ENCODE peak calls at places on chromosome 16, in five cellular contexts. N, J, G, M and F are unnamed samples.
A peak's percentile ranks its signal among the peaks of the same experiment; 100 is the strongest.

GRCh38 chr16:26963109-26963508 is 103.6 kb upstream of the C16orf82 start:
- DNase-seq in J (peak; percentile 14), M (no peak), N (no peak), G (peak; percentile 75), F (peak; percentile 51)

GRCh38 chr16:51816929-51817328 is 665.9 kb upstream of the SALL1 start:
- DNase-seq in J (peak; percentile 23), M (no peak), G (no peak), N (no peak), F (no peak)

GRCh38 chr16:53014287-53014686 is 38.4 kb downstream of the CHD9NB start:
- DNase-seq in G (no peak), N (no peak), M (no peak), J (no peak), F (no peak)

GRCh38 chr16:83404261-83404660 is 403.5 kb upstream of the HSBP1 start:
- DNase-seq in N (no peak), G (no peak), J (no peak), M (no peak), F (no peak)

GRCh38 chr16:74029122-74029805 is 267.4 kb upstream of the PSMD7 start:
- DNase-seq in G (no peak), J (no peak), N (no peak), M (no peak), F (no peak)

GRCh38 chr16:66226762-66227161 is 139.7 kb upstream of the CDH5 start:
- DNase-seq in G (no peak), J (no peak), M (no peak), N (no peak), F (no peak)

GRCh38 chr16:56347670-56348069 is 77.7 kb downstream of the AMFR start:
- DNase-seq in J (no peak), N (no peak), G (no peak), M (no peak), F (no peak)

GRCh38 chr16:86919531-86920305 is 341.4 kb downstream of the FOXL1 start:
- DNase-seq in G (no peak), N (no peak), J (no peak), M (no peak), F (no peak)

GRCh38 chr16:9033125-9033830 is 58.2 kb upstream of the HAPSTR1 start:
- DNase-seq in G (peak; percentile 68), N (no peak), J (peak; percentile 78), M (no peak), F (peak; percentile 27)

GRCh38 chr16:31167315-31167714 is 12.6 kb upstream of the FUS start:
- DNase-seq in J (no peak), M (no peak), N (no peak), G (no peak), F (no peak)
- TF ChIP-seq CTCF in J (no peak), M (no peak), N (no peak), G (no peak), F (no peak)

GRCh38 chr16:4377573-4378146 is 6.0 kb downstream of the VASN start:
- DNase-seq in J (no peak), G (no peak), N (no peak), M (no peak), F (no peak)
- TF ChIP-seq CTCF in J (no peak), G (peak; percentile 58), N (peak; percentile 6), M (peak; percentile 7), F (no peak)

GRCh38 chr16:67662653-67663010 is 1.9 kb downstream of the PARD6A start:
- DNase-seq in M (no peak), G (no peak), N (no peak), J (no peak), F (no peak)

GRCh38 chr16:67664258-67664657 is 2.3 kb downstream of the ENKD1 start:
- DNase-seq in N (no peak), G (no peak), M (no peak), J (no peak), F (no peak)

GRCh38 chr16:67664871-67665270 is 1.7 kb downstream of the ENKD1 start:
- DNase-seq in J (no peak), M (no peak), N (no peak), G (no peak), F (no peak)

GRCh38 chr16:67663151-67663876 is 2.6 kb downstream of the PARD6A start:
- DNase-seq in G (peak; percentile 79), M (no peak), J (no peak), N (no peak), F (peak; percentile 69)

GRCh38 chr16:67663877-67664222 is 2.7 kb downstream of the ENKD1 start:
- DNase-seq in J (no peak), M (no peak), N (no peak), G (no peak), F (no peak)
- TF ChIP-seq CTCF in J (no peak), M (no peak), N (no peak), G (no peak), F (peak; percentile 12)

DNA sequence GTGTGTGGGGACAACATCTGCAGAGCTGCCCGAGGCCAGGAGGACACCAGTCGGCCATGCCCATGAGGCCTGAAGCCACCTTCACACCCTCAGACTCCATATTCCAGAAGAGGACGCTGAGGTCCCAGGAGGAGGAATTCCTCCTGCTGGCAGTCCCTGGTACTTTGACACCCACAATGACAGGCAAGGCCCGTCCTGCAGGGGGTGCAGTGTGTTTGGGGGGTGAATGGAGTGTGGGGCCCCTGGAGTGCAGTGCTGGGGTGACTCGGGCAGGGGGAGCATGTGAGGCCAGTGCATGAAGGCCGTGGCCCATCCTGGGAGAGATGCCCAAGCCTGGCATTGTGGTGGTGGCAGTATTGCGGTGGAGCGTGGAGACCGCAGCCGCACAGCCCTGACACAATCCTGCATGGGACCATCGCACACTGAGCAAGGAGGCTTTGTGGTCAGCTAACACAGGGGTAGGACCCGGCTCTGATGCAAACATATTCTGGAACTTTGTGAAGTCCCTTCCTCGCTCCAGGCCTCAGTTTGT is 52.2 kb downstream of the ZDHHC7 start:
- DNase-seq in N (no peak), M (no peak), G (no peak), J (no peak), F (no peak)
- TF ChIP-seq CTCF in N (no peak), M (peak; percentile 24), G (peak; percentile 56), J (peak; percentile 24), F (no peak)

DNA sequence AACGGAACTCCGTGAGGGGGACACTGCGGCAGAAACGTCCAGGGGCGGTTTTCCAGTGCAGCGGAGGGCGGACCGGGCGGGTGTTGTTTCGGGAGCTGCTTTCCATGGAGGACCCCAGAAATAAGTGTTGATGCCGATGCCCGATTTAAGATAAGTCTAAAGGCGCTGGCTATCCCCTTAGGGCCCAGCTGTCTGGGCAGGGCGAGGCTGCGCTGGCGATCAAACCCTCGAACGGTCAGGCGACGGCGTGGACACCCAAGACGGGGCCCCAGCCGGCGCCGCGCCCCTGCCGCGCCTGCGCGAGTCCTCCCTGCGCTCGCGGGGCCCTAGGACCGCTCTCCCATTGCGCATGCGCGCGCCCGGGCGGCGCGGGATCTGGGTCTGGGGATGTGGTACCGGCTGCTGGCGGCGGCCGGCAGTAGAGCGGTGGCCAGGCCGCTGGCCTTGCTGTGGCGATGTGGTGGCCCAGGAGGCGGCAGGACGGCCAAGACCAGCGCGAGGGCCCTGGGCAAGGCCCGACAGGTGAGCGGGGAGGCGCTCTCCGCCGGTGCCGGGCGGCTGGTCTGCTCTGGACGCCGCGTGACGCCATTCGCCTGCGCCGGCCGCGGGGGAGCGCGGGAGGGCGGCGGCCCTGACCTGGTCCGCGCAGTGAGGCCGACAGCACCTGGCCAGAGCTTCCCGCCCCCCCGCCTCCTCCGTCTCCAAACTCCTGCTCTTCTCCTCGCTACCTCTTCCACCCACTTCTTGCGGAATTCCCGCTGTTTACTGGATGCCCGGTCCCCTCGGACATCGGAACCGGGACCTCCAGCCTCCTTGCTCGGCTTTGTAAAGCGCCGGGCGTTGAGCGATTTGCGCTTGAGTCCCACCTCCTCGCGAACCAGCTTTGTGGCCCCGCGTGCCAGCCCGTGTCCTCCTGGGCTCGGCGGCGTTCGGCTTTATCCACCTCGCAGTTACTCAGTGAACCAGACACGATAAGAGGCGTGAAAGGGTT is 24.0 kb downstream of the DEF8 start:
- DNase-seq in G (peak; percentile 90), J (peak; percentile 92), N (peak; percentile 86), M (peak; percentile 42), F (peak; percentile 89)
- TF ChIP-seq CTCF in G (peak; percentile 15), J (no peak), N (no peak), M (no peak), F (no peak)

GRCh38 chr16:30888856-30889499 is 4.9 kb downstream of the BCL7C start:
- DNase-seq in J (no peak), N (no peak), M (no peak), G (no peak), F (no peak)
- TF ChIP-seq CTCF in J (no peak), N (no peak), M (no peak), G (no peak), F (no peak)

DNA sequence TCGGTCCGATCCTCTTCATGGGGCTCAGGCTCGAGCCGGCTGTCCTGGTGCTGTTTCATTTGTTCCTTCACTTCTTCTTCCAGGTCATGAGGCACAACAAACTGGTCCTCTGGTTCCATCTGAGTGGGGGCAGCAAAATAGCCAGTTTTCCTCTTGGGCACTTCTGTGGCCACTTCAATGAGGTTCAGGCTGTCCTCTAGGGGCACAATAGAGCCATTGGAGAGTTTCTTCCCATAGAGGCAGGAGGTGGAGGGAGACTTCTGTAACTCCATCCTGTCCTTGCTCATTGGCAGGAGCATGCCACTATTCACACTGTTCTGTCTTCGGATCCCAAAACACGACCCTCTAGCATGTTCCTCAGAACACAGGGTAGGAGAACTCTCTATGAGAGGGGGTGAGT is 22.9 kb downstream of the MARVELD3 start:
- DNase-seq in N (no peak), M (no peak), G (no peak), J (no peak), F (no peak)
- TF ChIP-seq CTCF in N (no peak), M (peak; percentile 47), G (peak; percentile 66), J (peak; percentile 48), F (peak; percentile 14)

GRCh38 chr16:85491798-85492616 is 121.1 kb upstream of the GSE1 start:
- DNase-seq in G (no peak), N (peak; percentile 95), J (no peak), M (no peak), F (peak; percentile 52)

GRCh38 chr16:85492617-85492957 is 120.5 kb upstream of the GSE1 start:
- DNase-seq in J (no peak), M (no peak), G (no peak), N (no peak), F (no peak)

GRCh38 chr16:85490407-85490806 is 122.7 kb upstream of the GSE1 start:
- DNase-seq in N (no peak), J (no peak), M (no peak), G (no peak), F (no peak)

GRCh38 chr16:85488414-85488813 is 124.7 kb upstream of the GSE1 start:
- DNase-seq in J (no peak), N (no peak), M (no peak), G (no peak), F (no peak)

GRCh38 chr16:85490971-85491771 is 122.0 kb upstream of the GSE1 start:
- DNase-seq in J (no peak), N (no peak), M (no peak), G (peak; percentile 60), F (peak; percentile 72)
- TF ChIP-seq CTCF in J (peak; percentile 60), N (no peak), M (no peak), G (peak; percentile 96), F (peak; percentile 76)

DNA sequence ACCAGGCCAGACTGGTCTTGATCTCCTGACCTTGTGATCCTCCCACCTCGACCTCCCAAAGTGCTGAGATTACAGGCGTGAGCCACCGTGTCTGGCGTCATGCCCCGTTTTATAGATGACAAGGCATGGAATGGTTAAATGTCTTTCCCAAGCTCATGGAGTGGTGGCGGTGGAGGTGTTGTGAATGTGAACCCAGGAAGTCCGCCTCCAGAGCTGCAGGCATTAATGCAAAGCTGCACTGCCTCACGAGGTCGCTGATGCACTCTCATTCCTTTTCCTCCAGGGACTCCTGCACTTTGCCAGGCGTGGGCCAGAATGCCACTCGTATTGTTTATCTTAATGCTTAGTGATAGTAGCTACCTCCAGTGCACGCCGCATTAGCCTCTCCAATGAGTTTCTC is 149.6 kb downstream of the WWOX start:
- DNase-seq in N (no peak), G (peak; percentile 63), J (no peak), M (no peak), F (no peak)
- TF ChIP-seq CTCF in N (no peak), G (peak; percentile 61), J (no peak), M (no peak), F (no peak)